ENCODE peak calls at places on chromosomes 3 and 15, in six cellular contexts. One of them, this sample, is unnamed.
A peak's percentile ranks its signal among the peaks of the same experiment; 100 is the strongest.

GRCh38 chr3:11661827-11662226 is 18.1 kb upstream of the VGLL4 start:
- DNase-seq in HFFc6: peak; percentile 35
- DNase-seq in fibroblast of lung: peak; percentile 76
- DNase-seq in B cell: no peak
- DNase-seq in MM.1S: no peak
- DNase-seq in GM12878: no peak
- DNase-seq in this sample: no peak

GRCh38 chr15:39595621-39596221 is 14.8 kb downstream of the THBS1 start:
- DNase-seq in B cell: no peak
- DNase-seq in HFFc6: peak; percentile 71
- DNase-seq in GM12878: no peak
- DNase-seq in fibroblast of lung: peak; percentile 13
- DNase-seq in MM.1S: no peak
- DNase-seq in this sample: no peak

GRCh38 chr15:69413822-69414701 is at the start of gene KIF23:
- DNase-seq in B cell: peak; percentile 95
- DNase-seq in fibroblast of lung: peak; percentile 95
- DNase-seq in HFFc6: peak; percentile 95
- DNase-seq in MM.1S: peak; percentile 97
- DNase-seq in GM12878: peak; percentile 73
- DNase-seq in this sample: peak; percentile 98

GRCh38 chr3:178063475-178063874 is 472.8 kb upstream of the KCNMB2 start:
- DNase-seq in B cell: no peak
- DNase-seq in HFFc6: peak; percentile 50
- DNase-seq in MM.1S: peak; percentile 30
- DNase-seq in fibroblast of lung: peak; percentile 51
- DNase-seq in GM12878: no peak
- DNase-seq in this sample: no peak

GRCh38 chr15:30023798-30024295 is 58.9 kb upstream of the GOLGA8J start:
- DNase-seq in fibroblast of lung: peak; percentile 31
- DNase-seq in MM.1S: no peak
- DNase-seq in GM12878: no peak
- DNase-seq in HFFc6: peak; percentile 8
- DNase-seq in B cell: no peak
- DNase-seq in this sample: no peak

GRCh38 chr3:179260949-179261765 is 10.2 kb upstream of the KCNMB3 start:
- DNase-seq in fibroblast of lung: peak; percentile 68
- DNase-seq in B cell: peak; percentile 86
- DNase-seq in HFFc6: peak; percentile 11
- DNase-seq in MM.1S: peak; percentile 79
- DNase-seq in GM12878: no peak
- DNase-seq in this sample: peak; percentile 95

GRCh38 chr3:183375787-183376186 is 52.6 kb downstream of the MCF2L2 start:
- DNase-seq in MM.1S: no peak
- DNase-seq in fibroblast of lung: no peak
- DNase-seq in GM12878: no peak
- DNase-seq in HFFc6: no peak
- DNase-seq in B cell: no peak
- DNase-seq in this sample: no peak

GRCh38 chr3:78994174-78995027 is 773.4 kb downstream of the ROBO1 start:
- DNase-seq in MM.1S: no peak
- DNase-seq in fibroblast of lung: no peak
- DNase-seq in HFFc6: no peak
- DNase-seq in GM12878: no peak
- DNase-seq in B cell: no peak
- DNase-seq in this sample: no peak

GRCh38 chr3:42114130-42114529 is 23.0 kb downstream of the TRAK1 start:
- DNase-seq in GM12878: no peak
- DNase-seq in B cell: peak; percentile 38
- DNase-seq in HFFc6: no peak
- DNase-seq in MM.1S: no peak
- DNase-seq in fibroblast of lung: no peak
- DNase-seq in this sample: no peak

GRCh38 chr3:78785004-78785403 is 982.8 kb downstream of the ROBO1 start:
- DNase-seq in MM.1S: no peak
- DNase-seq in fibroblast of lung: peak; percentile 31
- DNase-seq in HFFc6: no peak
- DNase-seq in B cell: no peak
- DNase-seq in GM12878: no peak
- DNase-seq in this sample: no peak

DNA sequence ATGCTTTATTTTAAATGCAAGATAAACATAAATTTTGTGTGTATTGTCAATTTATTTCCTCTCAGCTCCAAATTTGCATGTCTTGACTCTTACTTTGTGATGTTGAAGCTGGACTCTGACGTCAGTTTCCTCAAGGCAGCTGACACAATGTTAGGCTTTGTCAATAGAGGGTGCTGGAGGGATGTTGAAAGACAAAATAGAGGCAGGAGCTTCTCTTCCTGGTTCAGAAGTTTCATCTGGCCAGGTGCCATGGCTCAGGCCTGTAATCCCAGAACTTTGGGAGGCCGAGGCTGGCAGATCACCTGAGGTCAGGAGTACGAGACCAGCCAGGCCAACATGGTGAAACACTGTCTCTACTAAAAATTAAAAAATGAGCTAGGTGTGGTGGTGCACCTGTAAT is 408.6 kb downstream of the GBE1 start:
- DNase-seq in MM.1S: peak; percentile 17
- DNase-seq in HFFc6: peak; percentile 50
- DNase-seq in B cell: no peak
- DNase-seq in fibroblast of lung: peak; percentile 25
- DNase-seq in GM12878: no peak
- DNase-seq in this sample: no peak
- TF ChIP-seq CTCF in MM.1S: no peak
- TF ChIP-seq CTCF in HFFc6: peak; percentile 47
- TF ChIP-seq CTCF in B cell: no peak
- TF ChIP-seq CTCF in fibroblast of lung: no peak
- TF ChIP-seq CTCF in GM12878: peak; percentile 34
- TF ChIP-seq CTCF in this sample: peak; percentile 21

GRCh38 chr3:9806137-9806536 is 3.9 kb upstream of the TTLL3 start:
- DNase-seq in HFFc6: no peak
- DNase-seq in fibroblast of lung: no peak
- DNase-seq in MM.1S: no peak
- DNase-seq in GM12878: no peak
- DNase-seq in B cell: no peak
- DNase-seq in this sample: no peak

GRCh38 chr3:9803494-9803893 is 6.6 kb upstream of the TTLL3 start:
- DNase-seq in fibroblast of lung: no peak
- DNase-seq in GM12878: no peak
- DNase-seq in HFFc6: no peak
- DNase-seq in MM.1S: no peak
- DNase-seq in B cell: no peak
- DNase-seq in this sample: no peak

GRCh38 chr3:9797196-9797945 is 4.5 kb downstream of the ARPC4 start:
- DNase-seq in MM.1S: no peak
- DNase-seq in HFFc6: no peak
- DNase-seq in B cell: no peak
- DNase-seq in GM12878: no peak
- DNase-seq in fibroblast of lung: no peak
- DNase-seq in this sample: no peak

GRCh38 chr3:9795212-9795611 is 2.3 kb downstream of the ARPC4 start:
- DNase-seq in B cell: peak; percentile 76
- DNase-seq in MM.1S: no peak
- DNase-seq in HFFc6: no peak
- DNase-seq in fibroblast of lung: no peak
- DNase-seq in GM12878: peak; percentile 42
- DNase-seq in this sample: no peak

GRCh38 chr3:9800529-9800928 is 7.6 kb downstream of the ARPC4 start:
- DNase-seq in HFFc6: no peak
- DNase-seq in MM.1S: no peak
- DNase-seq in GM12878: no peak
- DNase-seq in B cell: no peak
- DNase-seq in fibroblast of lung: no peak
- DNase-seq in this sample: no peak
- TF ChIP-seq CTCF in HFFc6: peak; percentile 67
- TF ChIP-seq CTCF in MM.1S: no peak
- TF ChIP-seq CTCF in GM12878: no peak
- TF ChIP-seq CTCF in B cell: no peak
- TF ChIP-seq CTCF in fibroblast of lung: no peak
- TF ChIP-seq CTCF in this sample: no peak

DNA sequence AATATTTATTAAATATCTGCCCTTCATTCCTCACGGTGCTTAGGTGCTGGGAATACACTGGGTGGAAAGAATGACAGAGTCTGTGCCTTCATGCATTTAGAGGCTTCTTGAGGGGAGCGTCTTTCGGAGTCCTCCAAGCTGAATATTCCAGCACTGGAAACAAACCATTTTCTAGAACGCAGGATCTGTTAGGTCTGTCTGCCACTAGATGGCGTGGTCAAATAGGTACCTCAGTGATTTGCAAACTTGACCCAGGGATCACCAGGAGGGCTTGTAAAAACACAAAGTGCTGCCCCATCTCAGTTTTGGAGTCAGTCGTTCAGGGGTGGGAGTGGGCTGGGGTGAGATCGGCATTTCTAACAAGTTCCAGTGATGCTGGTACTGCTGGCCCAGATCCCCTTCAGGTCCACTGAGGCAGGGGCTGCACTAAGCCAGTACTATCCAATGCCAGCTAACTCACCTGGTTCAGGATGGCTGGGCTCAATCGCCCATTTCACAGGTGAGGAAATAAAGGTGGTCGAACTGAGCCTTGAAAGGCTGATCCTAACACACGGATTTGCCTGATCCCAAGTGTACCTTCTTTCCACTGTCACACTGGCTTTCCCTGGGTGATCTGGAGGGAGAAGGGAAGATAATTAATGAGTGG is 14.8 kb downstream of the ARNT2 start:
- DNase-seq in GM12878: no peak
- DNase-seq in B cell: peak; percentile 4
- DNase-seq in HFFc6: peak; percentile 31
- DNase-seq in fibroblast of lung: peak; percentile 53
- DNase-seq in MM.1S: peak; percentile 48
- DNase-seq in this sample: no peak
- TF ChIP-seq CTCF in GM12878: peak; percentile 49
- TF ChIP-seq CTCF in B cell: peak; percentile 37
- TF ChIP-seq CTCF in HFFc6: peak; percentile 85
- TF ChIP-seq CTCF in fibroblast of lung: peak; percentile 69
- TF ChIP-seq CTCF in MM.1S: peak; percentile 73
- TF ChIP-seq CTCF in this sample: peak; percentile 76

GRCh38 chr15:28885630-28886430 is at the start of gene APBA2:
- DNase-seq in MM.1S: peak; percentile 60
- DNase-seq in B cell: no peak
- DNase-seq in HFFc6: no peak
- DNase-seq in fibroblast of lung: peak; percentile 50
- DNase-seq in GM12878: no peak
- DNase-seq in this sample: no peak
- TF ChIP-seq CTCF in MM.1S: no peak
- TF ChIP-seq CTCF in B cell: no peak
- TF ChIP-seq CTCF in HFFc6: no peak
- TF ChIP-seq CTCF in fibroblast of lung: no peak
- TF ChIP-seq CTCF in GM12878: no peak
- TF ChIP-seq CTCF in this sample: no peak

DNA sequence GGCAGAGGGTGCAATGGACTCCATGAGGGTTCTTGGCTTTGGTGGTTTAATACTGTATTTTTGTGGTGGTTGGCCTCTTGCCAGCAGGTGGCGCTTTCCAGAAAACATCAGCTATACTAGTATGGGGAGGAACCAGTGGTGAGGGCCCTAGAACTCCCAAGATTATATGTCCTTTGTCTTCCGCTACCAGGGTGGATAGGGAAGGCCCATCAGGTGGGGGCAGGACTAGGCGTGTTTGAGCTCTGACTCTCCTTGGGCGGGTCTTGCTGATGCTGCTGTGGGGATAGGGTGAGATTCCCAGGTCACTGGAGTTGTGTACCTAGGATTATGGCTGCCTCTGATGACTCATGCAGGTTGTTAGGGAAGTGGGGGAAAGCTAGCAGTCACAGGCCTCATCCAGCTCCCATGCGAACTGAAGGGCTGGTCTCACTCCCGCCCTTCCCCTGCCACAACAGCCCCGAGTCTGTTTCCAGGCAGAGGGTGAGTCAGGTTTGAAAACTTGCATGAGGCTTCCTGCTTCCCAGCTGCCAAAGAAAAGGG is 357.7 kb downstream of the OTOL1 start:
- DNase-seq in GM12878: no peak
- DNase-seq in HFFc6: peak; percentile 21
- DNase-seq in B cell: no peak
- DNase-seq in MM.1S: peak; percentile 37
- DNase-seq in fibroblast of lung: peak; percentile 93
- DNase-seq in this sample: peak; percentile 9
- TF ChIP-seq CTCF in GM12878: peak; percentile 32
- TF ChIP-seq CTCF in HFFc6: peak; percentile 66
- TF ChIP-seq CTCF in B cell: no peak
- TF ChIP-seq CTCF in MM.1S: peak; percentile 58
- TF ChIP-seq CTCF in fibroblast of lung: no peak
- TF ChIP-seq CTCF in this sample: peak; percentile 49

GRCh38 chr15:31887246-31887645 is 143.1 kb upstream of the CHRNA7 start:
- DNase-seq in B cell: no peak
- DNase-seq in fibroblast of lung: no peak
- DNase-seq in GM12878: no peak
- DNase-seq in MM.1S: no peak
- DNase-seq in HFFc6: no peak
- DNase-seq in this sample: no peak
- TF ChIP-seq CTCF in B cell: no peak
- TF ChIP-seq CTCF in fibroblast of lung: no peak
- TF ChIP-seq CTCF in GM12878: no peak
- TF ChIP-seq CTCF in MM.1S: no peak
- TF ChIP-seq CTCF in HFFc6: peak; percentile 15
- TF ChIP-seq CTCF in this sample: peak; percentile 1

GRCh38 chr3:24640330-24640877 is 145.8 kb upstream of the THRB start:
- DNase-seq in GM12878: no peak
- DNase-seq in MM.1S: no peak
- DNase-seq in HFFc6: peak; percentile 7
- DNase-seq in B cell: peak; percentile 29
- DNase-seq in fibroblast of lung: peak; percentile 19
- DNase-seq in this sample: no peak
- TF ChIP-seq CTCF in GM12878: peak; percentile 44
- TF ChIP-seq CTCF in MM.1S: peak; percentile 40
- TF ChIP-seq CTCF in HFFc6: peak; percentile 44
- TF ChIP-seq CTCF in B cell: peak; percentile 46
- TF ChIP-seq CTCF in fibroblast of lung: peak; percentile 35
- TF ChIP-seq CTCF in this sample: peak; percentile 3

GRCh38 chr3:188404124-188404523 is 250.2 kb downstream of the LPP start:
- DNase-seq in HFFc6: no peak
- DNase-seq in GM12878: no peak
- DNase-seq in MM.1S: no peak
- DNase-seq in B cell: no peak
- DNase-seq in fibroblast of lung: no peak
- DNase-seq in this sample: no peak
- TF ChIP-seq CTCF in HFFc6: no peak
- TF ChIP-seq CTCF in GM12878: no peak
- TF ChIP-seq CTCF in MM.1S: no peak
- TF ChIP-seq CTCF in B cell: no peak
- TF ChIP-seq CTCF in fibroblast of lung: no peak
- TF ChIP-seq CTCF in this sample: no peak